ENCODE peak calls at places on chromosomes 13 and 19, in ten cellular contexts. C is ELR; V is NB4; R is stimulated activated CD8-positive, alpha-beta memory T cell treated with anti-CD3 and anti-CD28 coated beads, Interleukin-12 subunit alpha, Interleukin-12 subunit beta, amount 100 ng/mL, for 4 hours; A is thoracic aorta; K is breast epithelium; E is NCI-H2081; J is stimulated activated CD4-positive, alpha-beta T cell treated with anti-CD3 and anti-CD28 coated beads, Interleukin-2, amount 100 ng/mL, for 48 hours; M is AG08395; U is NAMALWA. D is an unnamed sample.

GRCh38 chr19:29671393-29672076 is 6.3 kb downstream of the PLEKHF1 start:
- DNase-seq in C (peak), V (peak), R (peak), A (peak), K (peak), E (no peak), J (peak), M (no peak), U (peak), D (peak)

GRCh38 chr19:44988896-44989563 is 12.2 kb upstream of the RELB start:
- DNase-seq in C (peak), V (peak), R (peak), A (no peak), K (no peak), E (peak), J (peak), M (peak), U (peak), D (no peak)

GRCh38 chr13:113998781-113999617 is 25.1 kb upstream of the C13orf46 start:
- DNase-seq in C (no peak), V (no peak), R (no peak), A (no peak), K (no peak), E (no peak), J (no peak), M (no peak), U (no peak), D (no peak)

GRCh38 chr13:83819611-83820010 is 62.7 kb downstream of the SLITRK1 start:
- DNase-seq in C (peak), V (no peak), R (no peak), A (no peak), K (no peak), E (no peak), J (no peak), M (no peak), U (no peak), D (no peak)

GRCh38 chr13:28753208-28753892 is 34.6 kb upstream of the SLC46A3 start:
- DNase-seq in C (peak), V (peak), R (no peak), A (peak), K (peak), E (no peak), J (no peak), M (peak), U (no peak), D (no peak)

GRCh38 chr13:112687836-112688559 is 1.8 kb upstream of the ATP11A start:
- DNase-seq in C (no peak), V (no peak), R (no peak), A (no peak), K (peak), E (no peak), J (no peak), M (no peak), U (no peak), D (no peak)

GRCh38 chr19:16589917-16590316 is 17.7 kb upstream of the SLC35E1 start:
- DNase-seq in C (no peak), V (peak), R (no peak), A (no peak), K (no peak), E (no peak), J (no peak), M (no peak), U (peak), D (no peak)

GRCh38 chr19:5588906-5589676 is 21.3 kb upstream of the TINCR start:
- DNase-seq in C (no peak), V (no peak), R (no peak), A (no peak), K (no peak), E (no peak), J (no peak), M (no peak), U (no peak), D (peak)

GRCh38 chr13:86932935-86933334 is 738.2 kb upstream of the SLITRK5 start:
- DNase-seq in C (peak), V (no peak), R (no peak), A (no peak), K (no peak), E (no peak), J (no peak), M (no peak), U (no peak), D (no peak)

GRCh38 chr13:21615427-21615826 is 11.5 kb upstream of the MICU2 start:
- DNase-seq in C (no peak), V (no peak), R (no peak), A (no peak), K (no peak), E (no peak), J (no peak), M (no peak), U (no peak), D (no peak)

GRCh38 chr19:47598407-47599349 is 10.3 kb upstream of the BICRA start:
- DNase-seq in C (peak), V (no peak), R (no peak), A (peak), K (no peak), E (no peak), J (no peak), M (peak), U (no peak), D (peak)